ENCODE peak calls at places on chromosome 10, in five cellular contexts. U, I, H, A and F are unnamed samples.

GRCh38 chr10:113267616-113268015 is 285.2 kb upstream of the HABP2 start:
- DNase-seq in U (no peak), I (no peak), H (no peak), A (no peak), F (no peak)

GRCh38 chr10:62373995-62374861 is at the start of gene ZNF365:
- DNase-seq in U (peak; percentile 54), I (no peak), H (peak; percentile 14), A (no peak), F (no peak)

GRCh38 chr10:124916098-124916584 is 25.8 kb upstream of the ZRANB1 start:
- DNase-seq in U (peak; percentile 38), I (no peak), H (no peak), A (no peak), F (no peak)

GRCh38 chr10:5647507-5648240 is 18.7 kb downstream of the ASB13 start:
- DNase-seq in U (no peak), I (no peak), H (no peak), A (no peak), F (no peak)

GRCh38 chr10:65123120-65123519 is 1601.9 kb downstream of the REEP3 start:
- DNase-seq in U (no peak), I (no peak), H (no peak), A (no peak), F (no peak)

GRCh38 chr10:6070647-6071046 is 8.5 kb upstream of the IL2RA start:
- DNase-seq in U (peak; percentile 33), I (no peak), H (no peak), A (no peak), F (no peak)

GRCh38 chr10:124290095-124290795 is 128.5 kb downstream of the OAT start:
- DNase-seq in U (peak; percentile 61), I (peak; percentile 76), H (peak; percentile 94), A (no peak), F (no peak)

GRCh38 chr10:103181244-103181643 is 11.8 kb downstream of the NT5C2 start:
- DNase-seq in U (peak; percentile 40), I (no peak), H (peak; percentile 93), A (no peak), F (no peak)

GRCh38 chr10:30186371-30186875 is 127.0 kb upstream of the JCAD start:
- DNase-seq in U (no peak), I (no peak), H (peak; percentile 93), A (no peak), F (no peak)

GRCh38 chr10:90969148-90969547 is 48.3 kb upstream of the ANKRD1 start:
- DNase-seq in U (no peak), I (no peak), H (no peak), A (no peak), F (peak; percentile 23)

GRCh38 chr10:124157286-124157685 is 63.9 kb upstream of the CHST15 start:
- DNase-seq in U (peak; percentile 26), I (no peak), H (no peak), A (no peak), F (no peak)

GRCh38 chr10:93435061-93435491 is 47.1 kb downstream of the MYOF start:
- DNase-seq in U (no peak), I (no peak), H (no peak), A (no peak), F (no peak)

GRCh38 chr10:123236122-123236521 is 81.9 kb downstream of the BUB3 start:
- DNase-seq in U (peak; percentile 12), I (no peak), H (no peak), A (no peak), F (no peak)

GRCh38 chr10:97683556-97684357 is 3.3 kb downstream of the AVPI1 start:
- DNase-seq in U (peak; percentile 50), I (no peak), H (no peak), A (no peak), F (no peak)

GRCh38 chr10:60536529-60537114 is 146.9 kb upstream of the ANK3 start:
- DNase-seq in U (peak; percentile 21), I (no peak), H (no peak), A (no peak), F (peak; percentile 70)

GRCh38 chr10:13152286-13152685 is 9.1 kb upstream of the MCM10 start:
- DNase-seq in U (no peak), I (no peak), H (no peak), A (no peak), F (no peak)

GRCh38 chr10:97427571-97428179 is 1.7 kb downstream of the PGAM1 start:
- DNase-seq in U (peak; percentile 52), I (no peak), H (no peak), A (peak; percentile 49), F (no peak)

GRCh38 chr10:34732926-34733325 is 82.2 kb downstream of the PARD3 start:
- DNase-seq in U (no peak), I (no peak), H (no peak), A (no peak), F (no peak)

GRCh38 chr10:55793024-55793423 is 568.0 kb downstream of the ZWINT start:
- DNase-seq in U (no peak), I (no peak), H (no peak), A (no peak), F (peak; percentile 39)

GRCh38 chr10:14486777-14487510 is 156.2 kb upstream of the FRMD4A start:
- DNase-seq in U (no peak), I (no peak), H (no peak), A (no peak), F (no peak)

GRCh38 chr10:123275183-123275549 is 121.0 kb downstream of the BUB3 start:
- DNase-seq in U (no peak), I (no peak), H (no peak), A (no peak), F (no peak)

GRCh38 chr10:46022978-46023702 is 7.3 kb downstream of the NCOA4 start:
- DNase-seq in U (peak; percentile 93), I (peak; percentile 94), H (peak; percentile 79), A (peak; percentile 80), F (peak; percentile 85)

GRCh38 chr10:23693895-23694294 is 255.0 kb downstream of the OTUD1 start:
- DNase-seq in U (no peak), I (no peak), H (no peak), A (no peak), F (no peak)

GRCh38 chr10:129854181-129854580 is 109.9 kb downstream of the EBF3 start:
- DNase-seq in U (no peak), I (peak; percentile 53), H (no peak), A (no peak), F (no peak)

GRCh38 chr10:129852829-129853228 is 111.2 kb downstream of the EBF3 start:
- DNase-seq in U (no peak), I (peak; percentile 62), H (no peak), A (no peak), F (no peak)

GRCh38 chr10:129854796-129855705 is 109.0 kb downstream of the EBF3 start:
- DNase-seq in U (no peak), I (peak; percentile 54), H (no peak), A (no peak), F (no peak)

GRCh38 chr10:129851941-129852650 is 112.0 kb downstream of the EBF3 start:
- DNase-seq in U (no peak), I (peak; percentile 29), H (no peak), A (no peak), F (peak; percentile 38)

DNA sequence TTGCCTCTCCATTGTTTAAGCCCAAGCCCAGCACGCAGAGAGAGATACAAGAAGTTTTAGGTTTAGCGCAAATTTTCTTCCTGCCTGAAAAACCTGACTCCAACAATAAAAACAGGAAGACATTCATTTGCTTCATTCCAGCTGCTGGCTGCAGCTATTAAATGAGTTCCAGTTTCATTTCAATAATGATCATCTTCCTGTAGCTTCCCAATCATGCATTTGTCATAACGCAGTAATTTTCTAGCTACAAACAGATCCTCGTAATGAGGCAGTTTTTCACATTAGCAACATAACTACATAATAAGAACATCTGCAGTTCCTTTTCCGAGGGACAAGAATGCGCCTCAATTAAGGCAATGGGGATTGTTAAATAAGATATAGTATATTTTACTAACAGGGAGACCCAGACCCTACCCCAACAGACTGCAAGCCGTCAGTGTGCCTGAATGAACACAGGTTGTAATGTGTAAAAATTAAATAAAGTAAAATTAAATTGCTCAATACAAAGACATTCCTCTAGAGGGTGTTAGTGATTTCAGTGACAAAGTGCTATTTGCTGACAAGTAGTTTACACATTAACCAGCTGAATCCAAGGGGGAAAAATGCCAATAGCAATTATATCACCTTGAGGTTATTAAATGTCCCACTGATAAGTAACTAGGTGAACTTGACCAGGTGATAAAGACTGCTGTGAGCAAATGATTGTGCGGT is 110.7 kb downstream of the EBF3 start:
- DNase-seq in U (peak; percentile 38), I (no peak), H (no peak), A (no peak), F (peak; percentile 41)
- TF ChIP-seq CTCF in U (peak; percentile 44), I (no peak), H (no peak), A (peak; percentile 17), F (peak; percentile 44)

GRCh38 chr10:80161321-80162084 is 29.0 kb downstream of the PLAC9 start:
- DNase-seq in U (peak; percentile 27), I (no peak), H (peak; percentile 15), A (no peak), F (no peak)
- TF ChIP-seq CTCF in U (peak; percentile 26), I (no peak), H (no peak), A (no peak), F (no peak)

GRCh38 chr10:33047655-33048054 is 89.6 kb upstream of the ITGB1 start:
- DNase-seq in U (peak; percentile 11), I (no peak), H (no peak), A (no peak), F (no peak)
- TF ChIP-seq CTCF in U (peak; percentile 17), I (no peak), H (no peak), A (no peak), F (no peak)

GRCh38 chr10:2611603-2612002 is 455.7 kb upstream of the PFKP start:
- DNase-seq in U (no peak), I (no peak), H (no peak), A (no peak), F (no peak)

DNA sequence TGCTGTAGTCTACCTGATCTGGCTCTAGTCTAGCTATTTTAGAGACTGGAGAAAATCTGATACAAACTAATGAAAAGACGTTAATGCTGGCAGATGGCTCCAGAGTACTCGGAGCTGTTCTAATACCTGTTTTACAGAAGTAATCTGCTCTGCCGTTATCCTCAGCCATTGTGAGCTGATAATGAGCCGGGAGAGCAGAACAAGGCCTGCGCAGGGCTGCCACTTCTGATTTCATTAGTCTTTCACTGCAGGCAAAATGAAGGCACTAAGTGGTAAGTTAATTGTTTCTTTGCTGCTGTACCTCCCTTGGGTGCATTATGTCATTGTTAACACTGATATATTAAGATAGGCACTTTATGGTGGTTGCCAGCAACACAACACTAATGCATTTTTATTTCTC is 456.4 kb upstream of the PFKP start:
- DNase-seq in U (no peak), I (no peak), H (no peak), A (no peak), F (no peak)
- TF ChIP-seq CTCF in U (no peak), I (no peak), H (no peak), A (no peak), F (no peak)

GRCh38 chr10:43939939-43940810 is 291.5 kb upstream of the ZNF32 start:
- DNase-seq in U (peak; percentile 37), I (no peak), H (no peak), A (peak; percentile 7), F (no peak)
- TF ChIP-seq CTCF in U (no peak), I (no peak), H (no peak), A (no peak), F (no peak)

DNA sequence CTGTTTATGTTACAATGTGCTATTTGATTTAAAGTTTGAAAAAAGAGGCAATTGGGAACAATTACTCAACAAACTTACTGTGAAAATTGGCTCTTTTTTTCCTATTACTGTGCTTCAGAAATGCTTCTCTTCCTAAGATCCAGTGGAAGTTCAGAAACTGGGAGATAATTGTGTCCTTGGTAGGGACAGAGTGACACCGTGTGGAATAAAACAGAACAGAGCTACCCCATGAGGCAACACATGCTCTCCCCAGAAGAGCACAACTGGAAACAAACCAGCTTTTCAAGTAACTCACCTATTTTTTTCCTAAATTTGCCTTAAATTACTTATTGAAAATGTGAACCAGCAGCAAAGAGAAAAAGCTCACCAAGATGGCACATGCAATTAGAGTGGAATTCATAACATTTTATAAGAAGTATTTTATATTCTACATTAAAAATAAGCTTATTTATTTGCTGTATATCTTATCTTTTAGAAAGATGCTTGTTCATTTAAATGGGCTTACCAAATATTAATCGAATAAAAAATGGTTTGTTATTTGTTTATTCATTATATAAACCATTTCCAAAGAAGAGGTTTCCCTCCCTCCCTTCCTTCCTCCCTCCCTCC is 346.1 kb upstream of the ANKRD30A start:
- DNase-seq in U (peak; percentile 84), I (no peak), H (no peak), A (no peak), F (peak; percentile 9)
- TF ChIP-seq CTCF in U (peak; percentile 78), I (peak; percentile 66), H (peak; percentile 32), A (peak; percentile 73), F (peak; percentile 50)